ENCODE peak calls at places on chromosomes 3 and 15, in four cellular contexts. S, F, O and E are unnamed samples.
A peak's percentile ranks its signal among the peaks of the same experiment; 100 is the strongest.

GRCh38 chr3:45940781-45941365 is 2.4 kb upstream of the CXCR6 start:
- DNase-seq in S (no peak), F (no peak), O (no peak), E (no peak)

GRCh38 chr3:8741581-8742355 is 8.2 kb downstream of the CAV3 start:
- DNase-seq in S (peak; percentile 68), F (peak; percentile 89), O (peak; percentile 42), E (peak; percentile 28)

GRCh38 chr3:10524799-10525301 is 19.5 kb upstream of the ATP2B2 start:
- DNase-seq in S (no peak), F (no peak), O (no peak), E (no peak)

GRCh38 chr15:69126054-69126469 is 34.4 kb upstream of the GLCE start:
- DNase-seq in S (no peak), F (peak; percentile 80), O (no peak), E (no peak)

GRCh38 chr3:112360574-112360973 is 27.6 kb downstream of the CD200 start:
- DNase-seq in S (no peak), F (no peak), O (no peak), E (no peak)

GRCh38 chr3:49173116-49173791 is 1.9 kb downstream of the KLHDC8B start:
- DNase-seq in S (peak; percentile 53), F (peak; percentile 41), O (no peak), E (no peak)

GRCh38 chr3:156290917-156291268 is 170.5 kb downstream of the KCNAB1 start:
- DNase-seq in S (no peak), F (no peak), O (no peak), E (no peak)

GRCh38 chr3:196666001-196666867 is 26.7 kb downstream of the NRROS start:
- DNase-seq in S (no peak), F (peak; percentile 91), O (no peak), E (peak; percentile 89)

GRCh38 chr3:85185495-85185894 is 226.7 kb downstream of the CADM2 start:
- DNase-seq in S (no peak), F (no peak), O (no peak), E (no peak)

GRCh38 chr3:73432021-73432722 is 192.6 kb downstream of the PDZRN3 start:
- DNase-seq in S (peak; percentile 47), F (peak; percentile 53), O (peak; percentile 15), E (peak; percentile 17)

GRCh38 chr15:77185242-77185785 is 114.4 kb upstream of the TSPAN3 start:
- DNase-seq in S (no peak), F (no peak), O (no peak), E (no peak)

GRCh38 chr15:49458145-49458544 is 35.1 kb downstream of the FGF7 start:
- DNase-seq in S (no peak), F (no peak), O (no peak), E (no peak)

GRCh38 chr3:159821148-159821547 is 167.5 kb upstream of the IL12A start:
- DNase-seq in S (no peak), F (no peak), O (no peak), E (no peak)

GRCh38 chr15:101613130-101614000 is 38.8 kb downstream of the TM2D3 start:
- DNase-seq in S (no peak), F (peak; percentile 65), O (no peak), E (no peak)

GRCh38 chr15:100721758-100722550 is 119.6 kb downstream of the ASB7 start:
- DNase-seq in S (no peak), F (peak; percentile 91), O (peak; percentile 97), E (peak; percentile 93)

GRCh38 chr15:70870066-70870465 is 16.1 kb upstream of the LARP6 start:
- DNase-seq in S (no peak), F (no peak), O (no peak), E (no peak)

GRCh38 chr3:57755368-57756021 is 614 bp upstream of the SLMAP start:
- DNase-seq in S (peak; percentile 53), F (peak; percentile 45), O (peak; percentile 68), E (no peak)

GRCh38 chr15:81941479-81941878 is 104.3 kb downstream of the MEX3B start:
- DNase-seq in S (no peak), F (no peak), O (no peak), E (no peak)

GRCh38 chr3:161273589-161274218 is 52.6 kb downstream of the NMD3 start:
- DNase-seq in S (no peak), F (peak; percentile 28), O (peak; percentile 33), E (no peak)

GRCh38 chr15:41258706-41259471 is 27.8 kb downstream of the CHP1 start:
- DNase-seq in S (no peak), F (peak; percentile 40), O (no peak), E (no peak)

GRCh38 chr15:76286231-76286879 is 24.9 kb downstream of the ETFA start:
- DNase-seq in S (no peak), F (no peak), O (no peak), E (no peak)

GRCh38 chr3:43162573-43163084 is 56.8 kb upstream of the POMGNT2 start:
- DNase-seq in S (no peak), F (no peak), O (no peak), E (no peak)

GRCh38 chr3:39099242-39099641 is 8.2 kb downstream of the GORASP1 start:
- DNase-seq in S (no peak), F (no peak), O (no peak), E (no peak)

GRCh38 chr3:30496496-30496966 is 109.9 kb upstream of the TGFBR2 start:
- DNase-seq in S (no peak), F (no peak), O (no peak), E (no peak)

GRCh38 chr3:141526709-141527108 is 39.9 kb downstream of the RASA2 start:
- DNase-seq in S (no peak), F (no peak), O (no peak), E (no peak)

GRCh38 chr3:168155207-168155785 is 59.6 kb upstream of the GOLIM4 start:
- DNase-seq in S (no peak), F (no peak), O (no peak), E (no peak)

GRCh38 chr3:2137651-2138050 is 39.0 kb downstream of the CNTN4 start:
- DNase-seq in S (no peak), F (no peak), O (no peak), E (no peak)

GRCh38 chr3:99938270-99938955 is 120.8 kb downstream of the CMSS1 start:
- DNase-seq in S (no peak), F (no peak), O (no peak), E (no peak)
- TF ChIP-seq TCF7L2 in S (no peak), F (no peak), O (no peak), E (no peak)

GRCh38 chr3:13191016-13191415 is 117.8 kb upstream of the IQSEC1 start:
- DNase-seq in S (no peak), F (no peak), O (no peak), E (no peak)

GRCh38 chr3:13194285-13195209 is 121.3 kb upstream of the IQSEC1 start:
- DNase-seq in S (no peak), F (peak; percentile 77), O (no peak), E (no peak)

GRCh38 chr3:13192471-13193213 is 119.4 kb upstream of the IQSEC1 start:
- DNase-seq in S (peak; percentile 44), F (peak; percentile 35), O (no peak), E (no peak)

GRCh38 chr3:13195374-13195773 is 122.1 kb upstream of the IQSEC1 start:
- DNase-seq in S (no peak), F (no peak), O (no peak), E (no peak)

DNA sequence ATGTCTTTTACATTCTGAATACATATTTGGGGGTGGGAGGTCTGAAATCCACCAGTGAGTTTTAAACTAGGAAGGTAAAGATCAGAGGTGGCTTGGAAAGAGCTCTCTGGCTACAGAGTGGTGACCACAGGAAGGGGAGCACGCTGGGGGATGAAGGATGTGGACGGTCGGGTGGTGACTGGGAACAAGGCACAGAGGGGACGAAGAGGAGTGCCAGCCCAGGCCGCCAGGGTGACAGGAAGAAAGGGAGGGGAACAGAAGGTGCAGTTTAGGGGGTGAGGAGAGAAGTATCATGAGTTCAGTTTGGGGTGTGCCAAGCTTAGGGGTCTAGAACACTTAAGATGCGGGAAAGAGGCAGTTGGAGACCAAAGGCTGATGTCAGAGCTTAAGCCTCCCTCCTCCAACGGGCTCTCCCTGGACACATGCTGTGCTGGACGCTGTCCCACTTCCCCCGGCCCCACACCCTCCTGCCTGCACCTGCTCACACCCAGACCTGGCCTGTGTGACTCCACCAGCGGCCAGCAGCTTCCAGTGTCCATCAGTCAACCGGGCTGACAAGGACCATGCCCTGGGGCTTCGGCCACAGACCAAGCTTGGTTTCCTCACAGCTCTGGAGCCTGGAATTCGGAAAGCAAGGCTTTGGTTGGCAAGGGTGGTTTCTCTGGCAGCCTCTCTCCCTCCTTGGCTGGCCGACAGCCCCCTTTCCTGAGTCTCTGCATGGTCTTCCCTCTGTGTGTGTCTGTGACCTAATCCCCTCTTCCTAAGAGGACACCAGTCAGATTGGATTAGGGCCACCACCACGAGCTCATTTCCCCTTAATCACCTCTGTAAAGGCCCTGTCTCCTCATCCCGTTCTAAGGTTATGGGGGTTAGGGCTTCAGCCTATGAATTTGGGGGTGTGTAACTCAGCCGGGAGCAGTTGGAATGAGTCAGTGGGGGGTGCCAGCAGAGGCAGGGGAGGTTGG is 120.4 kb upstream of the IQSEC1 start:
- DNase-seq in S (no peak), F (no peak), O (no peak), E (no peak)
- TF ChIP-seq TCF7L2 in S (no peak), F (no peak), O (no peak), E (no peak)

GRCh38 chr15:73072894-73073293 is 20.6 kb downstream of the NEO1 start:
- DNase-seq in S (no peak), F (no peak), O (no peak), E (no peak)

GRCh38 chr15:73078291-73078690 is 26.0 kb downstream of the NEO1 start:
- DNase-seq in S (no peak), F (no peak), O (no peak), E (no peak)

GRCh38 chr15:73075151-73075859 is 23.0 kb downstream of the NEO1 start:
- DNase-seq in S (no peak), F (no peak), O (no peak), E (no peak)

GRCh38 chr15:73078722-73079121 is 26.5 kb downstream of the NEO1 start:
- DNase-seq in S (no peak), F (peak; percentile 73), O (no peak), E (no peak)

GRCh38 chr15:73074241-73074640 is 22.0 kb downstream of the NEO1 start:
- DNase-seq in S (no peak), F (no peak), O (no peak), E (no peak)
- TF ChIP-seq TCF7L2 in S (no peak), F (no peak), O (no peak), E (no peak)

DNA sequence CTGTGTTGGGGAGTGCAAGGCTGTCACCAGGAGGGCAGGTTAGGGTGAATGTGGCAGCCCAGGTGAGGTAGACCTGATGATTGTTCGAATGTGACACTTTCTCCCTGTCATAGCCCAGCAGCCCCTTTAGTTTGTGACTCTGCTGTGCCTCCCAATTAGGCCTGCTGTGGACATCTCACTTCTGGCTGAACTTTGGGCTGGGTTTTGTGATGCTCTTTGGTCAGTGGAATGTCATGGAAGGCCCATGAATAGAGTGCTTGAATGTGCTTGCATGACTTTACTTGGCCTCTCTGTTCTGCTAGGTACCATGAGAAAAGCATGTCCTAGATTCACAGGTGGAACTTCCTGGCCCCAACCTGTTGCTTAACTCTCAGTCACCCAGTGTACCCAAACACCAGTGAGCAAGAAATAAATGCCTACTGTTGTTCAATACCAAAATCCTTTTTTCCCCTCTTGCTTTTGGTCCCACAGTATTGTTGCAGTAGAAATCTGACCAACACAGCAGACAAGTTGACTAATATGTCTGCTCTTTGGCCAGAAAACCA is 249.7 kb downstream of the PTPRG start:
- DNase-seq in S (no peak), F (peak; percentile 44), O (no peak), E (no peak)
- TF ChIP-seq TCF7L2 in S (no peak), F (no peak), O (no peak), E (no peak)